ENCODE peak calls at places on chromosome 1, in ten cellular contexts. One of them, this sample, is unnamed.

GRCh38 chr1:201313086-201313485 is 29.8 kb downstream of the PKP1 start:
- DNase-seq in CMK: no peak
- DNase-seq in EL: no peak
- DNase-seq in iris pigment epithelial cell: no peak
- DNase-seq in NCI-H2171 treated with DMSO at 0.1 percent for 48 hours: peak
- DNase-seq in progenitor cell of endocrine pancreas: no peak
- DNase-seq in GM23248: no peak
- DNase-seq in kidney epithelial cell: no peak
- DNase-seq in stimulated activated CD4-positive, alpha-beta T cell treated with anti-CD3 and anti-CD28 coated beads, Interleukin-4, amount 100 ng/mL, for 4 hours: no peak
- DNase-seq in NCI-H1105: no peak
- DNase-seq in this sample: no peak

GRCh38 chr1:228416217-228416971 is at the start of gene TRIM17:
- DNase-seq in GM23248: peak
- DNase-seq in iris pigment epithelial cell: no peak
- DNase-seq in NCI-H2171 treated with DMSO at 0.1 percent for 48 hours: peak
- DNase-seq in progenitor cell of endocrine pancreas: peak
- DNase-seq in EL: peak
- DNase-seq in NCI-H1105: peak
- DNase-seq in stimulated activated CD4-positive, alpha-beta T cell treated with anti-CD3 and anti-CD28 coated beads, Interleukin-4, amount 100 ng/mL, for 4 hours: no peak
- DNase-seq in kidney epithelial cell: no peak
- DNase-seq in CMK: no peak
- DNase-seq in this sample: peak

GRCh38 chr1:205507896-205508714 is 3.6 kb downstream of the CDK18 start:
- DNase-seq in EL: no peak
- DNase-seq in NCI-H2171 treated with DMSO at 0.1 percent for 48 hours: peak
- DNase-seq in CMK: no peak
- DNase-seq in progenitor cell of endocrine pancreas: no peak
- DNase-seq in iris pigment epithelial cell: no peak
- DNase-seq in GM23248: no peak
- DNase-seq in NCI-H1105: no peak
- DNase-seq in kidney epithelial cell: no peak
- DNase-seq in stimulated activated CD4-positive, alpha-beta T cell treated with anti-CD3 and anti-CD28 coated beads, Interleukin-4, amount 100 ng/mL, for 4 hours: no peak
- DNase-seq in this sample: no peak

GRCh38 chr1:212668477-212668876 is 31.2 kb downstream of the BATF3 start:
- DNase-seq in iris pigment epithelial cell: no peak
- DNase-seq in NCI-H1105: no peak
- DNase-seq in kidney epithelial cell: no peak
- DNase-seq in stimulated activated CD4-positive, alpha-beta T cell treated with anti-CD3 and anti-CD28 coated beads, Interleukin-4, amount 100 ng/mL, for 4 hours: no peak
- DNase-seq in GM23248: no peak
- DNase-seq in CMK: no peak
- DNase-seq in progenitor cell of endocrine pancreas: no peak
- DNase-seq in NCI-H2171 treated with DMSO at 0.1 percent for 48 hours: no peak
- DNase-seq in EL: no peak
- DNase-seq in this sample: no peak

GRCh38 chr1:154427173-154428139 is 22.3 kb downstream of the IL6R start:
- DNase-seq in NCI-H2171 treated with DMSO at 0.1 percent for 48 hours: no peak
- DNase-seq in EL: no peak
- DNase-seq in NCI-H1105: no peak
- DNase-seq in iris pigment epithelial cell: peak
- DNase-seq in CMK: no peak
- DNase-seq in stimulated activated CD4-positive, alpha-beta T cell treated with anti-CD3 and anti-CD28 coated beads, Interleukin-4, amount 100 ng/mL, for 4 hours: no peak
- DNase-seq in GM23248: no peak
- DNase-seq in progenitor cell of endocrine pancreas: no peak
- DNase-seq in kidney epithelial cell: no peak
- DNase-seq in this sample: no peak

GRCh38 chr1:39109653-39110052 is 83.5 kb downstream of the NDUFS5 start:
- DNase-seq in progenitor cell of endocrine pancreas: no peak
- DNase-seq in GM23248: no peak
- DNase-seq in NCI-H1105: no peak
- DNase-seq in stimulated activated CD4-positive, alpha-beta T cell treated with anti-CD3 and anti-CD28 coated beads, Interleukin-4, amount 100 ng/mL, for 4 hours: no peak
- DNase-seq in CMK: no peak
- DNase-seq in iris pigment epithelial cell: no peak
- DNase-seq in kidney epithelial cell: no peak
- DNase-seq in NCI-H2171 treated with DMSO at 0.1 percent for 48 hours: no peak
- DNase-seq in EL: no peak
- DNase-seq in this sample: no peak

GRCh38 chr1:21793104-21793503 is 10.2 kb upstream of the USP48 start:
- DNase-seq in NCI-H2171 treated with DMSO at 0.1 percent for 48 hours: no peak
- DNase-seq in stimulated activated CD4-positive, alpha-beta T cell treated with anti-CD3 and anti-CD28 coated beads, Interleukin-4, amount 100 ng/mL, for 4 hours: no peak
- DNase-seq in GM23248: no peak
- DNase-seq in EL: no peak
- DNase-seq in iris pigment epithelial cell: no peak
- DNase-seq in progenitor cell of endocrine pancreas: no peak
- DNase-seq in kidney epithelial cell: no peak
- DNase-seq in NCI-H1105: no peak
- DNase-seq in CMK: no peak
- DNase-seq in this sample: no peak

GRCh38 chr1:77271851-77272250 is 10.0 kb upstream of the AK5 start:
- DNase-seq in NCI-H1105: no peak
- DNase-seq in CMK: no peak
- DNase-seq in progenitor cell of endocrine pancreas: no peak
- DNase-seq in iris pigment epithelial cell: peak
- DNase-seq in kidney epithelial cell: peak
- DNase-seq in EL: peak
- DNase-seq in GM23248: peak
- DNase-seq in stimulated activated CD4-positive, alpha-beta T cell treated with anti-CD3 and anti-CD28 coated beads, Interleukin-4, amount 100 ng/mL, for 4 hours: no peak
- DNase-seq in NCI-H2171 treated with DMSO at 0.1 percent for 48 hours: no peak
- DNase-seq in this sample: peak

GRCh38 chr1:109201123-109201703 is 12.5 kb upstream of the SARS1 start:
- DNase-seq in NCI-H2171 treated with DMSO at 0.1 percent for 48 hours: peak
- DNase-seq in GM23248: peak
- DNase-seq in NCI-H1105: peak
- DNase-seq in stimulated activated CD4-positive, alpha-beta T cell treated with anti-CD3 and anti-CD28 coated beads, Interleukin-4, amount 100 ng/mL, for 4 hours: peak
- DNase-seq in kidney epithelial cell: peak
- DNase-seq in EL: peak
- DNase-seq in iris pigment epithelial cell: peak
- DNase-seq in CMK: no peak
- DNase-seq in progenitor cell of endocrine pancreas: no peak
- DNase-seq in this sample: peak